ENCODE peak calls at places on chromosomes 3 and 15, in eight cellular contexts. A, E, Z, M, T, L, F and O are unnamed samples.

GRCh38 chr3:136353461-136353860 is 103.3 kb downstream of the PCCB start:
- ATAC-seq in A (no peak), E (peak; percentile 61), Z (no peak), M (no peak), T (no peak), L (no peak), F (peak; percentile 82), O (no peak)

GRCh38 chr15:36678308-36678707 is 98.9 kb downstream of the CDIN1 start:
- ATAC-seq in A (no peak), E (no peak), Z (no peak), M (no peak), T (no peak), L (no peak), F (no peak), O (no peak)

GRCh38 chr3:53167418-53168174 is 6.6 kb downstream of the PRKCD start:
- ATAC-seq in A (no peak), E (no peak), Z (no peak), M (no peak), T (no peak), L (no peak), F (peak; percentile 6), O (no peak)

GRCh38 chr3:3101660-3102458 is 8.3 kb downstream of the IL5RA start:
- ATAC-seq in A (no peak), E (no peak), Z (no peak), M (no peak), T (no peak), L (no peak), F (peak; percentile 70), O (no peak)

GRCh38 chr3:171598990-171599389 is 138.8 kb upstream of the TNIK start:
- ATAC-seq in A (no peak), E (no peak), Z (no peak), M (no peak), T (no peak), L (no peak), F (no peak), O (no peak)

GRCh38 chr3:132643366-132643765 is 16.2 kb downstream of the ACAD11 start:
- ATAC-seq in A (no peak), E (no peak), Z (no peak), M (peak; percentile 73), T (no peak), L (no peak), F (no peak), O (no peak)

GRCh38 chr3:9169951-9170850 is 79.2 kb downstream of the SRGAP3 start:
- ATAC-seq in A (no peak), E (no peak), Z (no peak), M (no peak), T (no peak), L (no peak), F (no peak), O (no peak)

GRCh38 chr3:147757919-147758318 is 348.8 kb downstream of the ZIC1 start:
- ATAC-seq in A (no peak), E (no peak), Z (no peak), M (no peak), T (no peak), L (no peak), F (no peak), O (no peak)

GRCh38 chr3:42632146-42632545 is 21.4 kb upstream of the ZBTB47 start:
- ATAC-seq in A (no peak), E (peak; percentile 32), Z (peak; percentile 42), M (no peak), T (no peak), L (no peak), F (no peak), O (no peak)

GRCh38 chr15:71355268-71355667 is 240.0 kb downstream of the THSD4 start:
- ATAC-seq in A (no peak), E (no peak), Z (no peak), M (no peak), T (no peak), L (no peak), F (no peak), O (no peak)
- TF ChIP-seq POLR2AphosphoS5 in A (no peak), E (no peak), Z (no peak), M (no peak), T (no peak), L (no peak), F (no peak), O (no peak)

GRCh38 chr3:50622881-50623280 is 5.9 kb downstream of the MAPKAPK3 start:
- ATAC-seq in A (no peak), E (no peak), Z (no peak), M (no peak), T (no peak), L (no peak), F (no peak), O (no peak)

GRCh38 chr3:50620846-50621245 is 3.9 kb downstream of the MAPKAPK3 start:
- ATAC-seq in A (no peak), E (no peak), Z (no peak), M (no peak), T (no peak), L (no peak), F (no peak), O (no peak)

GRCh38 chr3:50617096-50617791 is at the start of gene MAPKAPK3:
- ATAC-seq in A (peak; percentile 51), E (peak; percentile 54), Z (peak; percentile 26), M (peak; percentile 30), T (peak; percentile 25), L (peak; percentile 9), F (peak; percentile 30), O (peak; percentile 14)

GRCh38 chr3:50617911-50618481 is 1.0 kb downstream of the MAPKAPK3 start:
- ATAC-seq in A (no peak), E (no peak), Z (peak; percentile 10), M (no peak), T (no peak), L (no peak), F (no peak), O (no peak)

GRCh38 chr3:50620420-50620819 is 3.5 kb downstream of the MAPKAPK3 start:
- ATAC-seq in A (no peak), E (no peak), Z (no peak), M (no peak), T (peak; percentile 3), L (no peak), F (peak; percentile 3), O (no peak)
- TF ChIP-seq POLR2AphosphoS5 in A (no peak), E (no peak), Z (no peak), M (no peak), T (peak; percentile 4), L (no peak), F (no peak), O (no peak)

GRCh38 chr3:111758642-111759041 is 100.4 kb upstream of the PHLDB2 start:
- ATAC-seq in A (no peak), E (no peak), Z (no peak), M (no peak), T (no peak), L (no peak), F (no peak), O (no peak)

GRCh38 chr3:111763101-111763500 is 96.0 kb upstream of the PHLDB2 start:
- ATAC-seq in A (no peak), E (no peak), Z (no peak), M (no peak), T (no peak), L (no peak), F (peak; percentile 19), O (no peak)

GRCh38 chr3:111762535-111762934 is 96.5 kb upstream of the PHLDB2 start:
- ATAC-seq in A (no peak), E (no peak), Z (no peak), M (no peak), T (peak; percentile 77), L (no peak), F (no peak), O (peak; percentile 60)

GRCh38 chr3:111763968-111764367 is 95.1 kb upstream of the PHLDB2 start:
- ATAC-seq in A (no peak), E (no peak), Z (no peak), M (no peak), T (peak; percentile 54), L (no peak), F (no peak), O (peak; percentile 64)

GRCh38 chr3:111761309-111761795 is 97.7 kb upstream of the PHLDB2 start:
- ATAC-seq in A (no peak), E (no peak), Z (peak; percentile 33), M (no peak), T (peak; percentile 77), L (no peak), F (peak; percentile 75), O (peak; percentile 56)
- TF ChIP-seq POLR2AphosphoS5 in A (no peak), E (no peak), Z (no peak), M (no peak), T (no peak), L (no peak), F (no peak), O (no peak)

DNA sequence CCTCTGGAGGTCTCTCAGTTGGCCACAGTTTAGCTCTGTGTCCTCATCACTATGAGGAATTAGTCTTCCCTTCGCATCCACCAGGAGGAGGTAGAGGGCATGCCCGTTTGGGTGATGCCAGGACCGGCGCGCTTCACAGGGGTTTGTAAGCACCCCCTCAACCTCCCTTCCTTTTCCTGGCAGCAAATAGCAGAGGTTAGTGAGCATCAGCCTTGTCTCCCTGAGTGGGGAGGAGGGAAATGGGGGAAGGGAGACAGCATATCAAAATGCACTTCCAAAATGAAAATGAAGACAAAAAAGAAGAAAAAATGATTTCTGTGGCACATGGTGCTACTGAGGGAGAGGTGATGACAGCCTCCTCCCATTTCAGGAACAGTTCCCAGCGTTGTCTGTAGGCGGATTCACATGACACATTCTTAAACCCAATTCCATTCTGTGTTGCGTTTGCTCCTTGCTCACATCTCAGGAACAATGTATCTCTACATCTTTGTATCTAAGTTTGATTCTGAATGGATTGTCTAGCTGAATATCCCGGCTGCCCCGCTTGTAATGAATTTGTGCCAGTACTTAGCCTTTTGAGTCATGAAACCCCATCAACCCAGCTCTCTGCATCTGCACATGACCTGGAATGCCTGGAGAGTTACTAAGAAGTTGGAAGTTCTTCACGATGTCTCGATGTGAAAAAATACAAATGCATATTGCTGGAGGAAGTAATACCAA is 45.1 kb downstream of the TYRO3 start:
- ATAC-seq in A (peak; percentile 95), E (peak; percentile 99), Z (peak; percentile 97), M (peak; percentile 93), T (peak; percentile 91), L (peak; percentile 98), F (peak; percentile 97), O (peak; percentile 90)
- TF ChIP-seq POLR2AphosphoS5 in A (no peak), E (peak; percentile 28), Z (peak; percentile 53), M (no peak), T (no peak), L (no peak), F (no peak), O (no peak)

DNA sequence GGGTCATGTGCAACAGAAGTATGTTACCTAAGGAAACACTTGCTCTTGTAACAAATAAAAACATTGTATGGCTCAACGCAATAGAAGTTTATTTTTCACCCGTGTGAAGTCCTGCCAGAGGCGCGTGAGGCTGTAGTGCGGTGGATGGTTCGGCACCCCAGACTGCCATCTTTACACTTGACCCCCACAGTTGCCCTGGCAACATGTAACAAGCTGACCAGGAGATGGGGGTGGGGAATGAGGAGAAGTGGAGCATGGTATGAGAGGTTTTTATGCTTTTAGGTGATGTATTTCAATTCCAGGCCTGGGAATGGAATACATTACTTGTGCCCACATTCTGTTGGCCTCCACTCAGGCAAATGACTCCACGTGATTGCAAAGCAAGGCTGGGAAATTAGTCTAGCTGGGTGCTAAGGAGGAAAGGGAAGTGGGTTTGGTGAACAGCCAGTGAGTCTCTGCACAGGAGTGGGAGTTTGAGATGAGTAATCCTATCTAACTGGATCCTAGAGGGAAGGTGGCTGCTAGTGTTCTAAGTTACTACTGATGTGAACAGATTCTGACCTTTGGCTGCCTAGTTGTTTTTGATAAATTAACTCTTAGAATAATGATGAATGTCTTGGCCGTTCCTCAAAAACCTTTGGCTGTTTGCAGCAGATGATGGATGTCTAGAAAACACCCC is 33.8 kb upstream of the GREM1 start:
- ATAC-seq in A (no peak), E (no peak), Z (no peak), M (no peak), T (peak; percentile 78), L (peak; percentile 53), F (no peak), O (no peak)
- TF ChIP-seq POLR2AphosphoS5 in A (no peak), E (no peak), Z (no peak), M (no peak), T (no peak), L (no peak), F (no peak), O (no peak)